ENCODE peak calls at places on chromosomes 11 and 22, in five cellular contexts. J is adrenal gland, A is mesothelial cell of epicardium, K is type B pancreatic cell, P is colonic mucosa. X is an unnamed sample.
A peak's percentile ranks its signal among the peaks of the same experiment; 100 is the strongest.

GRCh38 chr11:45933131-45933821 is 10.8 kb downstream of the LARGE2 start:
- DNase-seq in J (peak; percentile 51), A (no peak), K (no peak), P (no peak), X (no peak)

GRCh38 chr11:100687032-100687629 is at the start of gene ARHGAP42:
- DNase-seq in J (peak; percentile 75), A (peak; percentile 71), K (peak; percentile 77), P (peak; percentile 76), X (no peak)

GRCh38 chr11:58006940-58007339 is 16.7 kb upstream of the OR9Q1 start:
- DNase-seq in J (no peak), A (no peak), K (no peak), P (no peak), X (no peak)

GRCh38 chr11:9831122-9831521 is 167.2 kb downstream of the SWAP70 start:
- DNase-seq in J (no peak), A (no peak), K (no peak), P (no peak), X (no peak)

GRCh38 chr22:46150615-46151423 is 493 bp downstream of the PPARA start:
- DNase-seq in J (no peak), A (no peak), K (peak; percentile 75), P (peak; percentile 52), X (no peak)

GRCh38 chr11:1031121-1031899 is 5.2 kb downstream of the MUC6 start:
- DNase-seq in J (no peak), A (no peak), K (no peak), P (no peak), X (no peak)

GRCh38 chr11:105035262-105035620 is 297 bp upstream of the CASP1 start:
- DNase-seq in J (no peak), A (no peak), K (no peak), P (no peak), X (no peak)

GRCh38 chr11:13314676-13315394 is 37.2 kb downstream of the BMAL1 start:
- DNase-seq in J (no peak), A (no peak), K (no peak), P (no peak), X (no peak)

GRCh38 chr11:20089796-20090653 is 70.2 kb downstream of the DBX1 start:
- DNase-seq in J (peak; percentile 70), A (no peak), K (no peak), P (no peak), X (no peak)

GRCh38 chr22:50733521-50734342 is 4.3 kb upstream of the ACR start:
- DNase-seq in J (peak; percentile 59), A (peak; percentile 29), K (peak; percentile 65), P (no peak), X (peak; percentile 49)

GRCh38 chr11:131877246-131877645 is 506.8 kb downstream of the NTM start:
- DNase-seq in J (no peak), A (no peak), K (no peak), P (no peak), X (no peak)

GRCh38 chr11:66933508-66933907 is 24.7 kb downstream of the PC start:
- DNase-seq in J (no peak), A (no peak), K (no peak), P (no peak), X (no peak)

GRCh38 chr11:94017446-94017845 is 3.7 kb upstream of the HEPHL1 start:
- DNase-seq in J (no peak), A (no peak), K (no peak), P (no peak), X (no peak)

GRCh38 chr22:30614879-30615278 is 7.9 kb downstream of the TCN2 start:
- DNase-seq in J (no peak), A (no peak), K (no peak), P (no peak), X (no peak)

GRCh38 chr11:113203332-113203731 is 111.1 kb upstream of the TTC12 start:
- DNase-seq in J (peak; percentile 69), A (no peak), K (no peak), P (no peak), X (no peak)

GRCh38 chr22:42997577-42997976 is 17.4 kb downstream of the PACSIN2 start:
- DNase-seq in J (no peak), A (no peak), K (no peak), P (no peak), X (no peak)

GRCh38 chr22:37848587-37849088 is 581 bp upstream of the EIF3L start:
- DNase-seq in J (no peak), A (no peak), K (no peak), P (no peak), X (no peak)

GRCh38 chr11:116078101-116078561 is 573.9 kb upstream of the CADM1 start:
- DNase-seq in J (no peak), A (no peak), K (no peak), P (no peak), X (no peak)

DNA sequence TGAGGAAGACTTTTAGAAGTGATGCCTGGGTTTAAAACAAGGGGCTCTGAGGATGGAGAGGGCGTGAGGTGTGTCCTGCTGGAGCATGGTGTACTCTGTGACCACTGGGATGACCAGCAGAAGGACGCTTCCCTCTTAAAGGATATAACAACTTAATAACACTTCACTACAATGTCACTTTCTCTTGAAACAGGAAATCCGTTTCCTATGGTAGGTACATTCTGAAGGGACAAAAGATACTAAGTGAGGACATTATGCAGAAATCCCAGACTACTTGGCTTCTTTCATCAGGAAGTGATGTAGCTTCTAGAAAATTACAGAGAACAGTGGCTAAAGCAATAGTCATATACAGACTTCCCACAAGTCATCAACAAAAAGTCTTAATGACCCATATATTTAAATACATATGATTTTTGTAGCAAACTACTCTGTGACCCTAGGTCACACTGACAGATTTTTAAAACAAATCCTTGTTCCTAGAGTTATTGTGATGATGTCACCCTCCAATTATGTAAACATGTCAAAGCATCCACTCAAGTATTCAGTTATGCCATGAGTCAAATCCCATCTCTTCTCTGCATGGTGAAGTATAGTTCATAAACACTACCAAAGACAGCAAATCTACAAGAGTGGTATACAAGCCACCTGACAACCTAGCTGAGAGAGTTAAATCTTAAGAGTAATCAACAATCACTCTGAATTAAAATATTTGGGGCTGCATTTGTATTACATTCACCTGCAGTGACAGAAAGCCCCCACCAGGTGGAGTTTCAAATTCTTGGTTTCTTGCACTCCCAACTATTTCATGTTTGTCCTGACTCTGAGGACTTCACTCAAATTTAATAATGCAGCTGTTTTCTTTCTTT is 32.8 kb downstream of the PITPNB start:
- DNase-seq in J (peak; percentile 80), A (peak; percentile 50), K (no peak), P (peak; percentile 52), X (no peak)
- TF ChIP-seq CTCF in J (peak; percentile 80), A (peak; percentile 99), K (peak; percentile 91), P (peak; percentile 93), X (peak; percentile 82)

DNA sequence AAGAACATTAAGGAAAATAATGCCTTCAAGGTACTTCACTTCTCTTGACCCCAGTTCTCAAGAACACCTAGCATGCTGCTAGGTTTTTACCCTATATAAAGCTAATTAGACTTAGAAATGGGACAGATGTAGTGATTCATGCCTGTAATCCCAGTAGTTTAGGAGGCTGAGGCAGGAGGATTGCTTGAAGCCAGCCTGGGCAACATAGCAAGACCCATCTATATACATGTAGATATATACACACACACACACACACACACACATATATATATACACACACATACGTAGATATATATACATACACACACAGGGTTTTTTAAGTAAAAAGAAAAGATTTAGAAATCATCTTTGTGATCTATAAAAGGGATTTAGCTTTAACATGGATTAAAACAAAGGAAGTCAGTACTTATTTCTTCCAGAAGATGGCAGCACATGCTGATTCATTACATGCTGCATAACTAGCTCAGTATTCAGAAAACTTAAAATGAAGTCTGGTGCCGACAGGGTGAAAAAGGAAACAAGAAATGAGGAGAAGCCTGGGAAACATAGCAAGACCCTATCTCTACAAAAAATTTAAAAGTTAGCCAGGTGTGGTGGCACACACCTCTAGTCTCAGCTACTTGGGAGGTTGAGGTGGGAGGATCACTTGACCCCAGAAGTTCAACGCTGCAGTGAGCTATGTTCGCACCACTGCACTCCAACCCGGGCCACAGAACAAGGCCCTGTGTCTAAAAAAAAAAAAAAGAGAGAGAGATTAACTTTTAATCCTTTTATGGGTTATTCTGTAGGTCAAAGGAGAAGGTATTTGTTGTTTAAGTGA is 28.5 kb upstream of the RBX1 start:
- DNase-seq in J (no peak), A (no peak), K (no peak), P (no peak), X (no peak)
- TF ChIP-seq CTCF in J (peak; percentile 80), A (peak; percentile 78), K (peak; percentile 87), P (peak; percentile 72), X (peak; percentile 74)

GRCh38 chr11:124535552-124536232 is 7.8 kb downstream of the OR8B12 start:
- DNase-seq in J (no peak), A (no peak), K (no peak), P (no peak), X (no peak)

GRCh38 chr11:124538019-124538418 is 5.4 kb downstream of the OR8B12 start:
- DNase-seq in J (peak; percentile 54), A (no peak), K (no peak), P (no peak), X (no peak)

GRCh38 chr11:124541204-124541603 is 2.2 kb downstream of the OR8B12 start:
- DNase-seq in J (no peak), A (no peak), K (no peak), P (no peak), X (no peak)

DNA sequence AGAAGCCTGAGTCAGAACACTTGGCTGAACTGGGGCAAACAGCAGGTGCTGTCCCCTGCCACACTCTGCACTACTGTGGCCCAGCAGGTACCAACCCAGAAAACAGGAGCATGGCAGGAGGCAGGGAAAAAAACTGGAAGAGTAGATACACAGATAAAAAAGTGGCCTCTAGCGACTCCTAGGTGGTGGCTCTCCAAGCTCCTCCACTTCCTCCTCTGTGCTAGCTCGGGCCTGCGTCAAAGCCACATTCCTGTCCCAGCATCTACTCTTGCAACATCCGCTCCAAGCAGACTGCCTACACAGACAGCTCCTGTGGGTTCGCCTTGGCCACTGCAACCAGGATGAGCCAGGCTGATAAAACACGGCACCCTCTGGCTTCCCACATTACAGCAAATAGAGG is 6.9 kb downstream of the OR8B12 start:
- DNase-seq in J (peak; percentile 71), A (no peak), K (no peak), P (no peak), X (peak; percentile 78)
- TF ChIP-seq CTCF in J (peak; percentile 25), A (no peak), K (no peak), P (no peak), X (no peak)

DNA sequence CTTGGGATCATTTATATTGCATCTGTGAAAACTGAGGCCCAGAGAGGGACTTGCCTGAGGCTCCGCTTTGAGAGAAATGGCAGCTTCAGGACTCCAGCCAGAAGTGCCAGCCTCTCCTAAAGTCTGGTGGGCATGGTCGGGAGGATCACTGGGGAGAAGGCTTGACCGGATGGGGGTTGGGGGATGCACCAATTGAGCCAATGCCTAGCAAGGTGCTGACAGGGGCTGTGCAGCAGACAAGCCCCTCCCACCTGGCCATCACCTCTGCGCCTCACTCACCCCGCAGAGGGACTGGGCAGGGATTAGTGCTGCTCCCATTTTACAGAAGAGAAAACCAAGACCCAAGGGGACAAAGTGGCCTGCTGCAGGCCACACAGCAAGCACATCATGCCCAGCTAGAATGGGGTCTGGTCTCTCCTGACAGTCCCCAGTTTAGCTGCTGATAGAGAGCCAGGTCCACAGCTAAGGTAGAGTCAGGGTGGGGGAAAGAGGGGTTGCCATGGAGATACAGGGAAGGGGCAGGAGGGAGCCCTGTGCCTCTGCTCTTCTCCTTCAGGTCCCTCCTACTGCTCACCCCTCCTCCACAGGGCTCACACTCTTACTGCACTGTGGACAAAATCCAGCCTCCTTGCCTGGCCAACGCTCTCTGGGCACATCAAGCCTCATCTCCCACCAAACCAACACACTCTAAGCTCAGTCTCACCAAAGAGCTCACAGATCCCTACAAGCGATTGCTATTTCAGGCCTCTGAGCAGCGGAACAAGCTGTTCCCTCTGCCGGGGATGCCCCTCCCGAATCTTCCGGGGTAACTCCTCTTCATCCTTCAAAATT is 29.5 kb downstream of the TEF start:
- DNase-seq in J (peak; percentile 83), A (no peak), K (no peak), P (no peak), X (no peak)
- TF ChIP-seq CTCF in J (no peak), A (no peak), K (no peak), P (no peak), X (no peak)

X was measured in ascending aorta.